ENCODE peak calls at places on chromosome 11, in eight cellular contexts. Y is AG09309; A is kidney tubule cell; P is naive thymus-derived CD8-positive, alpha-beta T cell; F is endothelial cell; Z is effector memory CD8-positive, alpha-beta T cell; M is transverse colon; I is M059J. Q is an unnamed sample.

GRCh38 chr11:78929906-78930220 is 355.2 kb upstream of the NARS2 start:
- DNase-seq in Y (no peak), A (no peak), P (no peak), F (no peak), Z (no peak), M (no peak), I (no peak), Q (no peak)

GRCh38 chr11:93922830-93923229 is 72.4 kb upstream of the VSTM5 start:
- DNase-seq in Y (no peak), A (peak), P (no peak), F (no peak), Z (no peak), M (no peak), I (no peak), Q (no peak)

GRCh38 chr11:45644981-45645889 is 20.2 kb downstream of the CHST1 start:
- DNase-seq in Y (no peak), A (no peak), P (no peak), F (no peak), Z (no peak), M (no peak), I (no peak), Q (no peak)

GRCh38 chr11:69486056-69486772 is 4.8 kb downstream of the LINC01488 start:
- DNase-seq in Y (no peak), A (no peak), P (no peak), F (no peak), Z (no peak), M (no peak), I (no peak), Q (no peak)

GRCh38 chr11:62500066-62501035 is 46.3 kb downstream of the AHNAK start:
- DNase-seq in Y (no peak), A (peak), P (no peak), F (no peak), Z (no peak), M (peak), I (no peak), Q (peak)

GRCh38 chr11:119306373-119306890 is 10.5 kb downstream of the MCAM start:
- DNase-seq in Y (no peak), A (no peak), P (peak), F (no peak), Z (no peak), M (no peak), I (no peak), Q (no peak)

GRCh38 chr11:79156031-79156430 is 284.8 kb downstream of the TENM4 start:
- DNase-seq in Y (no peak), A (no peak), P (no peak), F (no peak), Z (no peak), M (no peak), I (no peak), Q (no peak)

GRCh38 chr11:114846040-114846791 is 167.9 kb downstream of the NXPE2 start:
- DNase-seq in Y (no peak), A (peak), P (no peak), F (no peak), Z (no peak), M (no peak), I (peak), Q (no peak)

GRCh38 chr11:13963949-13964770 is 1.6 kb downstream of the SPON1 start:
- DNase-seq in Y (no peak), A (peak), P (peak), F (peak), Z (no peak), M (peak), I (no peak), Q (peak)

GRCh38 chr11:63553759-63554158 is 9.4 kb downstream of the PLAAT2 start:
- DNase-seq in Y (no peak), A (peak), P (peak), F (no peak), Z (peak), M (no peak), I (peak), Q (no peak)

Q was measured in LoVo.